ENCODE peak calls at places on chromosome 13, in four cellular contexts. Y, B, W and C are unnamed samples.

GRCh38 chr13:73025212-73026012 is 33.4 kb upstream of the KLF5 start:
- DNase-seq in W (peak), Y (no peak), B (no peak), C (no peak)

GRCh38 chr13:44273216-44273615 is 100.4 kb upstream of the SERP2 start:
- DNase-seq in W (no peak), Y (no peak), B (no peak), C (no peak)

GRCh38 chr13:50843256-50844043 is at the start of gene DLEU7:
- DNase-seq in Y (no peak), W (no peak), B (no peak), C (peak)

GRCh38 chr13:100361504-100361903 is 227.1 kb downstream of the GGACT start:
- DNase-seq in Y (no peak), W (no peak), B (no peak), C (no peak)

GRCh38 chr13:113220141-113220598 is 10.8 kb downstream of the CUL4A start:
- DNase-seq in B (no peak), Y (no peak), W (no peak), C (no peak)

GRCh38 chr13:77429320-77430142 is 102.6 kb upstream of the MYCBP2 start:
- DNase-seq in Y (no peak), B (no peak), W (no peak), C (no peak)

GRCh38 chr13:99926014-99926731 is 45.4 kb downstream of the ZIC5 start:
- DNase-seq in B (no peak), W (peak), Y (no peak), C (no peak)

GRCh38 chr13:98549006-98549727 is 27.7 kb downstream of the STK24 start:
- DNase-seq in Y (no peak), B (no peak), W (peak), C (no peak)

GRCh38 chr13:33180009-33180804 is 105.3 kb downstream of the STARD13 start:
- DNase-seq in Y (no peak), W (no peak), B (no peak), C (no peak)

GRCh38 chr13:100828226-100828625 is 153.6 kb upstream of the TMTC4 start:
- DNase-seq in Y (no peak), W (no peak), B (no peak), C (peak)

GRCh38 chr13:99542788-99543406 is 41.6 kb downstream of the TM9SF2 start:
- DNase-seq in Y (no peak), B (no peak), W (no peak), C (no peak)

GRCh38 chr13:73754727-73755292 is 379.4 kb downstream of the KLF12 start:
- DNase-seq in Y (no peak), B (no peak), W (peak), C (peak)

GRCh38 chr13:94454906-94455305 is 24.6 kb downstream of the DCT start:
- DNase-seq in B (no peak), Y (no peak), W (no peak), C (no peak)

GRCh38 chr13:46475586-46475991 is 77.4 kb upstream of the LRCH1 start:
- DNase-seq in B (no peak), Y (no peak), W (peak), C (no peak)

GRCh38 chr13:60396783-60397692 is at the start of gene TDRD3:
- DNase-seq in B (peak), W (peak), Y (peak), C (peak)

GRCh38 chr13:68608147-68608546 is 1378.0 kb upstream of the PCDH9 start:
- DNase-seq in B (no peak), W (no peak), Y (no peak), C (no peak)

GRCh38 chr13:45086484-45086883 is 33.8 kb upstream of the GTF2F2 start:
- DNase-seq in B (no peak), W (no peak), Y (no peak), C (no peak)

GRCh38 chr13:91510058-91510457 is 111.6 kb downstream of the GPC5 start:
- DNase-seq in Y (no peak), B (no peak), W (no peak), C (no peak)

GRCh38 chr13:90302113-90302512 is 1045.4 kb upstream of the MIR17HG start:
- DNase-seq in W (peak), B (no peak), Y (no peak), C (no peak)

GRCh38 chr13:49620170-49620621 is 8.1 kb upstream of the ARL11 start:
- DNase-seq in W (no peak), Y (no peak), B (no peak), C (no peak)

GRCh38 chr13:110869231-110869804 is 45.6 kb downstream of the ANKRD10 start:
- DNase-seq in W (no peak), B (peak), Y (peak), C (no peak)
- H3K4me3 ChIP-seq in W (peak), B (peak), Y (peak), C (no peak)

DNA sequence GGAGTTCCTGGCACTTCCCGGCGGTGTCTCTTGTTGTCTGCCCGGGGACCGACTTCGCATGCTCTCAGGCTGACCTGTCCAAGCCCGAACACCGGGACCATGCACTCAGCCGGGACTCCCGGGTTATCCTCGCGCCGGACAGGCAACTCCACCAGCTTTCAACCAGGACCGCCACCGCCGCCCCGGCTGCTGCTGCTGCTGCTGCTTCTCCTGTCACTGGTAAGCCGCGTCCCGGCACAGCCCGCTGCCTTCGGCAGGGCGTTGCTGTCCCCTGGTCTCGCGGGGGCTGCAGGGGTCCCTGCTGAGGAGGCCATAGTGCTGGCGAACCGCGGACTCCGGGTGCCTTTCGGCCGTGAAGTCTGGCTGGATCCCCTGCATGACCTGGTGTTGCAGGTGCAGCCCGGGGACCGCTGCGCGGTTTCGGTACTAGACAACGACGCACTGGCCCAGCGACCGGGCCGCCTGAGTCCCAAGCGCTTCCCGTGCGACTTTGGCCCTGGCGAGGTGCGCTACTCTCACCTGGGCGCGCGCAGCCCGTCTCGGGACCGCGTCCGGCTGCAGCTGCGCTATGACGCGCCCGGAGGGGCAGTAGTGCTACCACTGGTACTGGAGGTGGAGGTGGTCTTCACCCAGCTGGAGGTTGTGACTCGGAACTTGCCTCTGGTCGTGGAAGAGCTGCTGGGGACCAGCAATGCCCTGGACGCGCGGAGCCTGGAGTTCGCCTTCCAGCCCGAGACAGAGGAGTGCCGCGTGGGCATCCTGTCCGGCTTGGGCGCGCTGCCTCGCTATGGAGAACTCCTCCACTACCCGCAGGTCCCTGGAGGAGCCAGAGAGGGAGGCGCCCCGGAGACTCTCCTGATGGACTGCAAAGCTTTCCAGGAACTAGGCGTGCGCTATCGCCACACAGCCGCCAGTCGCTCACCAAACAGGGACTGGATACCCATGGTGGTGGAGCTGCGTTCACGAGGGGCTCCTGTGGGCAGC is 661 bp downstream of the FREM2 start:
- DNase-seq in B (no peak), Y (no peak), W (no peak), C (peak)
- H3K4me3 ChIP-seq in B (peak), Y (peak), W (peak), C (peak)

GRCh38 chr13:70107498-70108271 is at the start of gene ATXN8OS:
- DNase-seq in B (no peak), Y (no peak), W (no peak), C (peak)

GRCh38 chr13:70104481-70104880 is 3.1 kb upstream of the ATXN8OS start:
- DNase-seq in W (no peak), B (no peak), Y (no peak), C (no peak)

GRCh38 chr13:70108276-70108845 is at the start of gene KLHL1:
- DNase-seq in W (no peak), Y (no peak), B (no peak), C (peak)

DNA sequence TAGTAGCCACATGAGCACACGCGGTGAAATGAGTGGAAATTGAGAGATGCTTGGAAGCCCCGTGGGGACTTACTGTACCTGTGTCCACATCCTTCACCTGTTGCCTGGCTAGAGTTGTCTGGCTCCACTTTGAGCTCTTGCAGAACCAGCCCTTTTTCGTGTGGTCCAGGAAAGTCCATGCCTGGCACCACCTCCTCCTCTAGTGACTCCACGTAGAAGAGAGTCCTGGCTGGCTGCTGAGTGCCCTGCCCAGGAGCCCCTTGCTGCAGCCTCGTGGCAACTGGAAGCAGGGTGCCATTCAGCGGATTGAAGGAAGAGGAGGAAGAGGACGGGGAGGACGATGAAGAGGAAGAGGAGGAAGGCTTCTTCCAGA is 515 bp upstream of the ATXN8OS start:
- DNase-seq in Y (no peak), B (no peak), W (no peak), C (peak)
- H3K4me3 ChIP-seq in Y (no peak), B (no peak), W (no peak), C (peak)

GRCh38 chr13:41130356-41130755 is 2.2 kb downstream of the KBTBD6 start:
- DNase-seq in B (no peak), Y (no peak), W (no peak), C (no peak)
- H3K4me3 ChIP-seq in B (no peak), Y (peak), W (no peak), C (peak)

GRCh38 chr13:42865703-42866102 is 84.3 kb downstream of the FAM216B start:
- DNase-seq in B (no peak), Y (no peak), W (no peak), C (no peak)

GRCh38 chr13:42860485-42860884 is 79.1 kb downstream of the FAM216B start:
- DNase-seq in W (no peak), B (no peak), Y (no peak), C (no peak)

GRCh38 chr13:42867232-42867631 is 85.8 kb downstream of the FAM216B start:
- DNase-seq in Y (no peak), W (no peak), B (no peak), C (no peak)

GRCh38 chr13:42859760-42860159 is 78.4 kb downstream of the FAM216B start:
- DNase-seq in B (no peak), Y (no peak), W (no peak), C (no peak)

DNA sequence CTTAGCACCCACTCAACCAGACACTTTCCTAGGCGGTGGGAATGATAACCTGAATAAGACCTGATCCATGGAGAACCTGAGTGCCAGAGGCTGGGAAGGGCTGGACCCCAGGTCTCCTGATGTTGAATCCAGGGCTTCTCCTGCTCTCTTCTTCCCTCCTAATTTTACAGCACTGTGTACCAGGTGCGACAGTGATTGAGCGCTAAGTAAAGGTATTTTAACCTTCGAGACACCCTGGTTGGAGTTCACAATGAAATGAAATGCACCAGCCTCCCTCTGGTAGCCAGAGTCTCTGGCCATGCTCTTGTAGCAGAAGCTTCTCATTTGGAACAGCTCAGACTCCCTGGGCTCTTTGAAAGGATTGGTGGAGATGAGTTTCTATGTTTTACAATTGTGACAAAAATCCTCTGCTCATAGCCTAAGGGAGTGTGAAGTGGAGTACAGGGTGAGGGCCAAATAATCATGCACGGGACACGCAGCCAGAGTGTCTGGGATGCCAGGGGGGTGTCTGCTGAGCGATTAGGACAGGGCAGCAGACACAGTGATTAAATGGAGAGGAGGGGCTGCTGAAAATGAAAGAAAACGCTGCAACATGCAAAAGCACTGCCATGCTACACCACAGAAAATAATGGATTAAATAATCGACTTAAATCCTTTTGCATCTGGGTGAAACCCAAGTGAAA is 83.7 kb downstream of the FAM216B start:
- DNase-seq in B (no peak), W (no peak), Y (no peak), C (no peak)
- H3K4me3 ChIP-seq in B (no peak), W (peak), Y (no peak), C (no peak)

DNA sequence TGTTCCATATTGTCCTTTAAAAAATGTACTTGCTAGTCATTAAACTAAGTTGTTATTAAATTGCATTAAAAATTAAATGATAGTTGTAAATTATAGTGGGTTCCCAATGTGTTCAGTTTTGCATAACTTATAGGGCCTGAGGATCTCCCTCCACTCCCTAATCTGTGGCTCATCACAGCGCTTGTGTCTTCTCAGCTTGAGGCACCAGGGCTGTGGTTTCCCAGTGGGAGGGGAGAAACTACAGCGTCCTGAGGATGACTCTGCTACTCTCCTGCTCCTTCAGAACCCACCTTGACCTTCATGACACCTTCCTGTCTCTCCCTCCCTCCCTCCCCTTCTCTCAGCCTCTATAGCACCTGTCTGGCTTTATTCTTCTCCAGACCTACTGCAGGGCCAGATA is 1.4 kb downstream of the SGCG start:
- DNase-seq in Y (no peak), W (no peak), B (no peak), C (no peak)
- H3K4me3 ChIP-seq in Y (peak), W (no peak), B (peak), C (no peak)

DNA sequence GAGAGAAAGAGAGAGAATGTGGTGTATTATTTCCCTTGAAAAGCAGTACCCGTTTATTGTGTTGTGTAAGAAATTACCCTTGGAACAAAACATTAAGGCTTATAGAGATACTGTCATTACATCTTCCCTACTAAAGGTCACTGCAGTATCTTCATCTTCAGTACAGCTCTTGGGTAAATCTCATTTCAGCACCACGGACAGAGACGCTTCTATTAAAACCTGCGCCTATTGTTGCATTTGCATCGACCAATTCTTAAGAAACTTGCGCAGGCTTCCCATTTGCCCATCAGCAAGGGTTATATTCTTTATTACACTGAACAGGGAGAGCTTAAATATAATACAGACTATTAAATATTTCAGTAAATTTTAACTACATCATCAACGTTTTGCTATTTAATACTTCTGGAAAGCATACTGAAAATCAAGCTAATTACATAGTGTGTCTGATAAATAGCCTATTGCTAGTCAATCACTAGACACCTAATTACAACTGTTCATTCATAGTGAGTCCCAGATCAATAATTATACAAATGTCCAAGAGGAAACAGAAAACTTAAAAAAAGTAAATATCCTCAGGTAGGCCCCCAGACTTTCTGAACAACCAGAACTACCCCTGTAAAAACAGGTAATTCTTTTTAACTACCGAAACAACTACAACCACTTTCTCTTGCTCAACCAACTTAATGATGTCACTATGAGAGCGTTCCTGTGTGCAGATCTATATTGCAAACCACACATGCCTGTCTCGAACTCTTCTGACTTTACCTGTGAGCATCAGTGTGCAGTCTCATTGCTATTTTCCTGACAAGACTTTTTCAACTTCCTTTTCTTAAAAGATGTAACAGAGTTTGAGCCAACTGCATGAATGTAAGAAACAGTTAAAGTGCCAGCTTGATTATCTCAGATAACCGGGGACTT is 350.5 kb downstream of the LIG4 start:
- DNase-seq in Y (no peak), W (peak), B (no peak), C (peak)
- H3K4me3 ChIP-seq in Y (no peak), W (peak), B (no peak), C (peak)

DNA sequence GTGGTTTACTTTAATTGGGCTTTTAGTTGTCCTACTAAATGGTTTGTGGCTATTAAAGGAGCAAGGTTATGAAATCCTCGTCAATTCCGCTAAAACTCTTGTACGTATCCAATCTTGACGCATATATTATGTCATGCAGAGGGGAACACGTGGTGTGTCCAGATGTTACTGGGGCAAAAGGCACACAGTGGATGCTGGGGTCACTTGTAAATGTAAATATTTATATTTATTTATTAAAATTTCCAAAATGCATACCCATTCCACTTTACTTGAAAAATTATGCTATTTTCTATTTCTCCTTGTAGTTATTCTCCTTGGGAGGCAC is 36.7 kb upstream of the SLC46A3 start:
- DNase-seq in Y (no peak), B (no peak), W (no peak), C (no peak)
- H3K4me3 ChIP-seq in Y (peak), B (peak), W (no peak), C (no peak)

DNA sequence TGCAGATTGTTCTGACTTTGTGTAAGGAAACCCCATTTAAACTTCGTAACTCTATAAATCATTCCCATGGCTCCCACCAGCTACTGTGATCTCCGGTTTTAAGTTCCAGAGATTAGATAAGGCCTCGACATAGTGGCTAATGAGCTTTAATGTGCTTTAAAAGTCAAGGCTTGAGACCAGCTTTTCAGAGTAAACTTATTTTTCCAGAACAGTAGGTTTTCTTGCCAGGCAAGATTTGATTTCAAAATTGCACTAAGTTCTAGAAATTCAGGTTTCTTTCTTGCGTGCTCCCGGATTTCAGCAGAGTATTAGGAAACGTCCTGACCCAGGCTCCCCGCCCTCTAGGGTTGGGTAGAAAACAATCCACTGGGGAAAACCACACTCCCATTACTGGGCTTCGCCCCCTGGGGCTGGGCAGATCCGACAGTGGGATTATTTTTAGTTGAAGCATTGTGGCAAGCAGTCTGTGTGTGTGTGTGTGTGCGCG is 43.3 kb downstream of the CRYL1 start:
- DNase-seq in W (peak), Y (no peak), B (no peak), C (no peak)
- H3K4me3 ChIP-seq in W (no peak), Y (no peak), B (no peak), C (no peak)